ENCODE peak calls at places on chromosomes 1 and 21, in six cellular contexts. One of them, this sample, is unnamed.

GRCh38 chr1:26408604-26409003 is 2.0 kb upstream of the LIN28A start:
- DNase-seq in GM13976: peak
- DNase-seq in AG10803: peak
- DNase-seq in heart right ventricle: peak
- DNase-seq in psoas muscle: peak
- DNase-seq in choroid plexus epithelial cell: peak
- DNase-seq in this sample: peak

GRCh38 chr1:2236695-2237677 is 8.9 kb downstream of the SKI start:
- DNase-seq in GM13976: no peak
- DNase-seq in AG10803: no peak
- DNase-seq in heart right ventricle: no peak
- DNase-seq in psoas muscle: peak
- DNase-seq in choroid plexus epithelial cell: peak
- DNase-seq in this sample: no peak

GRCh38 chr21:15895142-15896106 is 165.6 kb downstream of the USP25 start:
- DNase-seq in GM13976: no peak
- DNase-seq in AG10803: peak
- DNase-seq in heart right ventricle: no peak
- DNase-seq in psoas muscle: no peak
- DNase-seq in choroid plexus epithelial cell: peak
- DNase-seq in this sample: no peak

GRCh38 chr1:3630161-3630611 is 5.4 kb downstream of the TPRG1L start:
- DNase-seq in GM13976: no peak
- DNase-seq in AG10803: no peak
- DNase-seq in heart right ventricle: no peak
- DNase-seq in psoas muscle: no peak
- DNase-seq in choroid plexus epithelial cell: no peak
- DNase-seq in this sample: no peak

GRCh38 chr1:44798481-44799365 is 1.5 kb upstream of the PLK3 start:
- DNase-seq in GM13976: no peak
- DNase-seq in AG10803: no peak
- DNase-seq in heart right ventricle: no peak
- DNase-seq in psoas muscle: no peak
- DNase-seq in choroid plexus epithelial cell: no peak
- DNase-seq in this sample: peak

GRCh38 chr1:198549863-198550262 is 9.4 kb upstream of the ATP6V1G3 start:
- DNase-seq in GM13976: peak
- DNase-seq in AG10803: no peak
- DNase-seq in heart right ventricle: no peak
- DNase-seq in psoas muscle: no peak
- DNase-seq in choroid plexus epithelial cell: no peak
- DNase-seq in this sample: no peak

GRCh38 chr1:12125422-12126355 is 41.1 kb upstream of the TNFRSF1B start:
- DNase-seq in GM13976: no peak
- DNase-seq in AG10803: no peak
- DNase-seq in heart right ventricle: peak
- DNase-seq in psoas muscle: no peak
- DNase-seq in choroid plexus epithelial cell: no peak
- DNase-seq in this sample: no peak

GRCh38 chr1:21633992-21634475 is 35.1 kb downstream of the RAP1GAP start:
- DNase-seq in GM13976: no peak
- DNase-seq in AG10803: no peak
- DNase-seq in heart right ventricle: no peak
- DNase-seq in psoas muscle: no peak
- DNase-seq in choroid plexus epithelial cell: no peak
- DNase-seq in this sample: no peak

GRCh38 chr1:180905927-180906326 is 6.8 kb upstream of the KIAA1614 start:
- DNase-seq in GM13976: no peak
- DNase-seq in AG10803: no peak
- DNase-seq in heart right ventricle: no peak
- DNase-seq in psoas muscle: no peak
- DNase-seq in choroid plexus epithelial cell: peak
- DNase-seq in this sample: no peak

GRCh38 chr1:212860713-212861581 is 2.9 kb downstream of the FLVCR1 start:
- DNase-seq in GM13976: no peak
- DNase-seq in AG10803: peak
- DNase-seq in heart right ventricle: no peak
- DNase-seq in psoas muscle: no peak
- DNase-seq in choroid plexus epithelial cell: peak
- DNase-seq in this sample: no peak

GRCh38 chr1:214838351-214838750 is 235.4 kb downstream of the CENPF start:
- DNase-seq in GM13976: no peak
- DNase-seq in AG10803: peak
- DNase-seq in heart right ventricle: no peak
- DNase-seq in psoas muscle: no peak
- DNase-seq in choroid plexus epithelial cell: peak
- DNase-seq in this sample: no peak

GRCh38 chr1:18999287-18999852 is 42.9 kb upstream of the IFFO2 start:
- DNase-seq in GM13976: no peak
- DNase-seq in AG10803: peak
- DNase-seq in heart right ventricle: peak
- DNase-seq in psoas muscle: no peak
- DNase-seq in choroid plexus epithelial cell: no peak
- DNase-seq in this sample: peak

GRCh38 chr1:204723131-204723787 is 37.7 kb upstream of the LRRN2 start:
- DNase-seq in GM13976: no peak
- DNase-seq in AG10803: no peak
- DNase-seq in heart right ventricle: no peak
- DNase-seq in psoas muscle: no peak
- DNase-seq in choroid plexus epithelial cell: no peak
- DNase-seq in this sample: no peak

GRCh38 chr1:66532798-66533783 is 862 bp upstream of the SGIP1 start:
- DNase-seq in GM13976: peak
- DNase-seq in AG10803: peak
- DNase-seq in heart right ventricle: peak
- DNase-seq in psoas muscle: peak
- DNase-seq in choroid plexus epithelial cell: peak
- DNase-seq in this sample: peak

GRCh38 chr21:45104560-45104959 is 30.2 kb downstream of the ADARB1 start:
- DNase-seq in GM13976: no peak
- DNase-seq in AG10803: no peak
- DNase-seq in heart right ventricle: peak
- DNase-seq in psoas muscle: no peak
- DNase-seq in choroid plexus epithelial cell: no peak
- DNase-seq in this sample: no peak

GRCh38 chr1:64505232-64505943 is 35.5 kb downstream of the CACHD1 start:
- DNase-seq in GM13976: peak
- DNase-seq in AG10803: no peak
- DNase-seq in heart right ventricle: peak
- DNase-seq in psoas muscle: peak
- DNase-seq in choroid plexus epithelial cell: no peak
- DNase-seq in this sample: peak

GRCh38 chr1:116138277-116138792 is 27.1 kb downstream of the MAB21L3 start:
- DNase-seq in GM13976: no peak
- DNase-seq in AG10803: no peak
- DNase-seq in heart right ventricle: no peak
- DNase-seq in psoas muscle: no peak
- DNase-seq in choroid plexus epithelial cell: no peak
- DNase-seq in this sample: no peak

GRCh38 chr1:76687324-76688018 is 179.8 kb upstream of the ST6GALNAC5 start:
- DNase-seq in GM13976: no peak
- DNase-seq in AG10803: no peak
- DNase-seq in heart right ventricle: no peak
- DNase-seq in psoas muscle: no peak
- DNase-seq in choroid plexus epithelial cell: no peak
- DNase-seq in this sample: no peak

GRCh38 chr1:65792671-65793358 is at the start of gene PDE4B:
- DNase-seq in GM13976: peak
- DNase-seq in AG10803: peak
- DNase-seq in heart right ventricle: no peak
- DNase-seq in psoas muscle: no peak
- DNase-seq in choroid plexus epithelial cell: peak
- DNase-seq in this sample: no peak

GRCh38 chr21:34520769-34521508 is 8.9 kb upstream of the KCNE1 start:
- DNase-seq in GM13976: no peak
- DNase-seq in AG10803: no peak
- DNase-seq in heart right ventricle: no peak
- DNase-seq in psoas muscle: no peak
- DNase-seq in choroid plexus epithelial cell: no peak
- DNase-seq in this sample: no peak

GRCh38 chr1:200336111-200336845 is 73.6 kb downstream of the ZNF281 start:
- DNase-seq in GM13976: no peak
- DNase-seq in AG10803: peak
- DNase-seq in heart right ventricle: no peak
- DNase-seq in psoas muscle: no peak
- DNase-seq in choroid plexus epithelial cell: peak
- DNase-seq in this sample: no peak

GRCh38 chr1:244801246-244801645 is 34.2 kb upstream of the COX20 start:
- DNase-seq in GM13976: peak
- DNase-seq in AG10803: peak
- DNase-seq in heart right ventricle: peak
- DNase-seq in psoas muscle: no peak
- DNase-seq in choroid plexus epithelial cell: peak
- DNase-seq in this sample: no peak

GRCh38 chr1:46342084-46342656 is 1.6 kb downstream of the NSUN4 start:
- DNase-seq in GM13976: peak
- DNase-seq in AG10803: peak
- DNase-seq in heart right ventricle: no peak
- DNase-seq in psoas muscle: no peak
- DNase-seq in choroid plexus epithelial cell: peak
- DNase-seq in this sample: no peak
- TF ChIP-seq CTCF in GM13976: no peak
- TF ChIP-seq CTCF in AG10803: peak
- TF ChIP-seq CTCF in heart right ventricle: peak
- TF ChIP-seq CTCF in psoas muscle: no peak
- TF ChIP-seq CTCF in choroid plexus epithelial cell: peak
- TF ChIP-seq CTCF in this sample: no peak

GRCh38 chr1:222387020-222387816 is 160.7 kb downstream of the HHIPL2 start:
- DNase-seq in GM13976: no peak
- DNase-seq in AG10803: no peak
- DNase-seq in heart right ventricle: no peak
- DNase-seq in psoas muscle: no peak
- DNase-seq in choroid plexus epithelial cell: no peak
- DNase-seq in this sample: no peak
- TF ChIP-seq CTCF in GM13976: no peak
- TF ChIP-seq CTCF in AG10803: peak
- TF ChIP-seq CTCF in heart right ventricle: no peak
- TF ChIP-seq CTCF in psoas muscle: no peak
- TF ChIP-seq CTCF in choroid plexus epithelial cell: peak
- TF ChIP-seq CTCF in this sample: no peak

GRCh38 chr1:165153182-165153581 is 203.3 kb downstream of the LMX1A start:
- DNase-seq in GM13976: no peak
- DNase-seq in AG10803: no peak
- DNase-seq in heart right ventricle: no peak
- DNase-seq in psoas muscle: no peak
- DNase-seq in choroid plexus epithelial cell: no peak
- DNase-seq in this sample: no peak

GRCh38 chr1:165147799-165148198 is 208.7 kb downstream of the LMX1A start:
- DNase-seq in GM13976: no peak
- DNase-seq in AG10803: no peak
- DNase-seq in heart right ventricle: no peak
- DNase-seq in psoas muscle: no peak
- DNase-seq in choroid plexus epithelial cell: no peak
- DNase-seq in this sample: no peak

GRCh38 chr1:165152109-165152508 is 204.4 kb downstream of the LMX1A start:
- DNase-seq in GM13976: no peak
- DNase-seq in AG10803: no peak
- DNase-seq in heart right ventricle: no peak
- DNase-seq in psoas muscle: no peak
- DNase-seq in choroid plexus epithelial cell: no peak
- DNase-seq in this sample: no peak

DNA sequence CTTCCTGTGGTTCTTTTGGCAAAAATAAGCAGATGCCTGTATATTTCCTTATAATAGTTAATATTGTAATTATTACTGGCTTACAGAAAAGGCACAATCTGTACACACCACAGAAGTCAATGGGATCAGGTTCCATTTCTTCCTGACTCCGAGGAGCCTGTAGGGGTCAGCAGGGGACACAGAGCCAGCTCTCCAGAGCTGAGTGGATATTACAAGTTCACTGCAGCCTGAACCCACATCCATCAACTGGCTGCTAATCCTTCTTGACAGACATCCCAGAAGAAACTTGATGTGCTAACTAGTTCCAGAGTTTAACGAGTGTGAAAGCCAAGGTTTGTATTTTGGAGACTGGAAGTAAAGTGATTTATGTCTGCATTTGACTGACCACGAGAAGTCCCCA is 203.8 kb downstream of the LMX1A start:
- DNase-seq in GM13976: no peak
- DNase-seq in AG10803: no peak
- DNase-seq in heart right ventricle: no peak
- DNase-seq in psoas muscle: no peak
- DNase-seq in choroid plexus epithelial cell: no peak
- DNase-seq in this sample: no peak
- TF ChIP-seq CTCF in GM13976: no peak
- TF ChIP-seq CTCF in AG10803: peak
- TF ChIP-seq CTCF in heart right ventricle: peak
- TF ChIP-seq CTCF in psoas muscle: peak
- TF ChIP-seq CTCF in choroid plexus epithelial cell: no peak
- TF ChIP-seq CTCF in this sample: no peak

GRCh38 chr1:225343618-225344017 is 84.2 kb downstream of the LBR start:
- DNase-seq in GM13976: no peak
- DNase-seq in AG10803: peak
- DNase-seq in heart right ventricle: no peak
- DNase-seq in psoas muscle: no peak
- DNase-seq in choroid plexus epithelial cell: peak
- DNase-seq in this sample: no peak
- TF ChIP-seq CTCF in GM13976: no peak
- TF ChIP-seq CTCF in AG10803: peak
- TF ChIP-seq CTCF in heart right ventricle: no peak
- TF ChIP-seq CTCF in psoas muscle: peak
- TF ChIP-seq CTCF in choroid plexus epithelial cell: peak
- TF ChIP-seq CTCF in this sample: no peak

GRCh38 chr1:156336242-156336641 is 1.9 kb downstream of the CCT3 start:
- DNase-seq in GM13976: no peak
- DNase-seq in AG10803: no peak
- DNase-seq in heart right ventricle: no peak
- DNase-seq in psoas muscle: no peak
- DNase-seq in choroid plexus epithelial cell: peak
- DNase-seq in this sample: no peak
- TF ChIP-seq CTCF in GM13976: no peak
- TF ChIP-seq CTCF in AG10803: no peak
- TF ChIP-seq CTCF in heart right ventricle: no peak
- TF ChIP-seq CTCF in psoas muscle: no peak
- TF ChIP-seq CTCF in choroid plexus epithelial cell: peak
- TF ChIP-seq CTCF in this sample: no peak